ENCODE peak calls at places on chromosomes 1 and 21, in five cellular contexts. One of them, this sample, is unnamed.
A peak's percentile ranks its signal among the peaks of the same experiment; 100 is the strongest.

GRCh38 chr1:52403566-52404115 is 582 bp downstream of the ORC1 start:
- DNase-seq in H9: peak; percentile 81
- DNase-seq in colonic mucosa: peak; percentile 61
- DNase-seq in neuronal stem cell: peak; percentile 26
- DNase-seq in neural progenitor cell: peak; percentile 61
- DNase-seq in this sample: peak; percentile 72

GRCh38 chr1:92030701-92031107 is 919 bp downstream of the EPHX4 start:
- DNase-seq in neural progenitor cell: peak; percentile 9
- DNase-seq in neuronal stem cell: no peak
- DNase-seq in colonic mucosa: no peak
- DNase-seq in H9: no peak
- DNase-seq in this sample: peak; percentile 59

GRCh38 chr1:26570287-26570686 is 40.7 kb downstream of the RPS6KA1 start:
- DNase-seq in colonic mucosa: no peak
- DNase-seq in H9: no peak
- DNase-seq in neuronal stem cell: no peak
- DNase-seq in neural progenitor cell: no peak
- DNase-seq in this sample: peak; percentile 39

GRCh38 chr21:16634522-16634914 is 878.3 kb upstream of the CXADR start:
- DNase-seq in neuronal stem cell: no peak
- DNase-seq in colonic mucosa: no peak
- DNase-seq in neural progenitor cell: no peak
- DNase-seq in H9: peak; percentile 47
- DNase-seq in this sample: no peak

GRCh38 chr1:201734776-201735175 is 94.2 kb upstream of the IPO9 start:
- DNase-seq in neuronal stem cell: no peak
- DNase-seq in neural progenitor cell: no peak
- DNase-seq in colonic mucosa: no peak
- DNase-seq in H9: no peak
- DNase-seq in this sample: no peak

GRCh38 chr1:206066479-206067171 is 13.7 kb downstream of the RHEX start:
- DNase-seq in neural progenitor cell: no peak
- DNase-seq in neuronal stem cell: no peak
- DNase-seq in colonic mucosa: no peak
- DNase-seq in H9: no peak
- DNase-seq in this sample: no peak

GRCh38 chr1:17711577-17711910 is 43.6 kb upstream of the ACTL8 start:
- DNase-seq in H9: no peak
- DNase-seq in neuronal stem cell: no peak
- DNase-seq in neural progenitor cell: no peak
- DNase-seq in colonic mucosa: no peak
- DNase-seq in this sample: no peak

GRCh38 chr1:56094168-56094567 is 485.2 kb downstream of the PLPP3 start:
- DNase-seq in neuronal stem cell: no peak
- DNase-seq in colonic mucosa: no peak
- DNase-seq in neural progenitor cell: no peak
- DNase-seq in H9: no peak
- DNase-seq in this sample: no peak

GRCh38 chr1:209751627-209752231 is 4.1 kb upstream of the TRAF3IP3 start:
- DNase-seq in neural progenitor cell: no peak
- DNase-seq in neuronal stem cell: no peak
- DNase-seq in colonic mucosa: no peak
- DNase-seq in H9: no peak
- DNase-seq in this sample: no peak

GRCh38 chr1:30916296-30916695 is 7.7 kb upstream of the SDC3 start:
- DNase-seq in colonic mucosa: no peak
- DNase-seq in neuronal stem cell: no peak
- DNase-seq in neural progenitor cell: no peak
- DNase-seq in H9: peak; percentile 9
- DNase-seq in this sample: no peak

GRCh38 chr21:37419228-37419906 is 52.8 kb downstream of the DYRK1A start:
- DNase-seq in neuronal stem cell: no peak
- DNase-seq in H9: no peak
- DNase-seq in neural progenitor cell: no peak
- DNase-seq in colonic mucosa: no peak
- DNase-seq in this sample: no peak

GRCh38 chr1:7425771-7426170 is 345.3 kb upstream of the VAMP3 start:
- DNase-seq in neuronal stem cell: no peak
- DNase-seq in H9: no peak
- DNase-seq in colonic mucosa: no peak
- DNase-seq in neural progenitor cell: no peak
- DNase-seq in this sample: no peak

GRCh38 chr1:109732390-109732763 is 8.5 kb downstream of the GSTM3 start:
- DNase-seq in neuronal stem cell: no peak
- DNase-seq in neural progenitor cell: no peak
- DNase-seq in H9: no peak
- DNase-seq in colonic mucosa: no peak
- DNase-seq in this sample: no peak

GRCh38 chr1:189904509-189904908 is 573.2 kb downstream of the BRINP3 start:
- DNase-seq in neuronal stem cell: no peak
- DNase-seq in neural progenitor cell: no peak
- DNase-seq in colonic mucosa: no peak
- DNase-seq in H9: no peak
- DNase-seq in this sample: no peak

GRCh38 chr1:229273507-229274232 is 2.8 kb downstream of the RAB4A start:
- DNase-seq in neuronal stem cell: no peak
- DNase-seq in colonic mucosa: peak; percentile 49
- DNase-seq in neural progenitor cell: no peak
- DNase-seq in H9: no peak
- DNase-seq in this sample: no peak

GRCh38 chr21:37675202-37675801 is 241.0 kb downstream of the KCNJ6 start:
- DNase-seq in colonic mucosa: peak; percentile 45
- DNase-seq in neural progenitor cell: peak; percentile 84
- DNase-seq in neuronal stem cell: peak; percentile 64
- DNase-seq in H9: peak; percentile 82
- DNase-seq in this sample: peak; percentile 2

GRCh38 chr1:241396747-241397691 is 40.0 kb upstream of the RGS7 start:
- DNase-seq in neuronal stem cell: no peak
- DNase-seq in colonic mucosa: no peak
- DNase-seq in H9: no peak
- DNase-seq in neural progenitor cell: no peak
- DNase-seq in this sample: no peak

GRCh38 chr1:234975122-234975940 is 153.3 kb downstream of the TOMM20 start:
- DNase-seq in H9: no peak
- DNase-seq in neuronal stem cell: no peak
- DNase-seq in colonic mucosa: no peak
- DNase-seq in neural progenitor cell: no peak
- DNase-seq in this sample: peak; percentile 100

GRCh38 chr1:109636201-109636952 is 16.7 kb downstream of the AMPD2 start:
- DNase-seq in neuronal stem cell: no peak
- DNase-seq in colonic mucosa: no peak
- DNase-seq in neural progenitor cell: no peak
- DNase-seq in H9: peak; percentile 55
- DNase-seq in this sample: peak; percentile 53

GRCh38 chr1:181189691-181190361 is 101.3 kb downstream of the IER5 start:
- DNase-seq in neuronal stem cell: peak; percentile 80
- DNase-seq in colonic mucosa: peak; percentile 47
- DNase-seq in H9: peak; percentile 88
- DNase-seq in neural progenitor cell: peak; percentile 84
- DNase-seq in this sample: no peak

GRCh38 chr21:39670741-39671140 is 58.0 kb downstream of the B3GALT5 start:
- DNase-seq in H9: no peak
- DNase-seq in neural progenitor cell: no peak
- DNase-seq in neuronal stem cell: no peak
- DNase-seq in colonic mucosa: no peak
- DNase-seq in this sample: peak; percentile 8

GRCh38 chr1:94866178-94866822 is 46.1 kb downstream of the SLC44A3 start:
- DNase-seq in neural progenitor cell: no peak
- DNase-seq in neuronal stem cell: no peak
- DNase-seq in colonic mucosa: no peak
- DNase-seq in H9: no peak
- DNase-seq in this sample: peak; percentile 88

GRCh38 chr1:5718716-5719632 is 273.3 kb downstream of the NPHP4 start:
- DNase-seq in neural progenitor cell: peak; percentile 67
- DNase-seq in H9: peak; percentile 68
- DNase-seq in colonic mucosa: no peak
- DNase-seq in neuronal stem cell: peak; percentile 14
- DNase-seq in this sample: no peak

GRCh38 chr1:203002951-203003350 is 4.2 kb upstream of the TMEM183A start:
- DNase-seq in neuronal stem cell: no peak
- DNase-seq in neural progenitor cell: no peak
- DNase-seq in colonic mucosa: no peak
- DNase-seq in H9: no peak
- DNase-seq in this sample: no peak

GRCh38 chr1:180065408-180065807 is 89.3 kb upstream of the QSOX1 start:
- DNase-seq in H9: no peak
- DNase-seq in neuronal stem cell: no peak
- DNase-seq in colonic mucosa: no peak
- DNase-seq in neural progenitor cell: no peak
- DNase-seq in this sample: no peak

DNA sequence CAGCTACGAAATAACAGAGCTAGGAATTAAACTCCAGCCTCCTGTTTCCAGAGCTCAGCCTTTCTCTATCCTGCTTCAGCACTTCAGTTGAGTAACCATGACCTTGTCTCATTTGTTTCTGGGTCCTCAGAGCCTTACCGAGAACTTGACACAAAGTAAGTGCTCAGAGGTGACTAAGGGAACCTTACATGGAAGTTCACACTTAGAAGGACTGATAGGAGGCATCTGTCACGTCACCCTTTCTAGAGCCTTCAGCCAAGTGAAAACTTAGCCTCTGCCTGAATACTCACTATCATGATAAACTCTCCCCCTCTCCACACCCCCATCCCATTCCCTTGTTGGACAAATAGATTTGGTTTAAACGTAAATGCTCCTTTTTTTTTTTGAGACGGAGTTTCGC is 9.8 kb upstream of the LUZP1 start:
- DNase-seq in neural progenitor cell: no peak
- DNase-seq in colonic mucosa: no peak
- DNase-seq in neuronal stem cell: no peak
- DNase-seq in H9: no peak
- DNase-seq in this sample: no peak
- H3K9ac ChIP-seq in neural progenitor cell: no peak overlapping the region
- H3K9ac ChIP-seq in colonic mucosa: peak overlapping the region; percentile 73
- H3K9ac ChIP-seq in neuronal stem cell: no peak overlapping the region
- H3K9ac ChIP-seq in H9: no peak overlapping the region
- H3K9ac ChIP-seq in this sample: peak overlapping the region; percentile 90

DNA sequence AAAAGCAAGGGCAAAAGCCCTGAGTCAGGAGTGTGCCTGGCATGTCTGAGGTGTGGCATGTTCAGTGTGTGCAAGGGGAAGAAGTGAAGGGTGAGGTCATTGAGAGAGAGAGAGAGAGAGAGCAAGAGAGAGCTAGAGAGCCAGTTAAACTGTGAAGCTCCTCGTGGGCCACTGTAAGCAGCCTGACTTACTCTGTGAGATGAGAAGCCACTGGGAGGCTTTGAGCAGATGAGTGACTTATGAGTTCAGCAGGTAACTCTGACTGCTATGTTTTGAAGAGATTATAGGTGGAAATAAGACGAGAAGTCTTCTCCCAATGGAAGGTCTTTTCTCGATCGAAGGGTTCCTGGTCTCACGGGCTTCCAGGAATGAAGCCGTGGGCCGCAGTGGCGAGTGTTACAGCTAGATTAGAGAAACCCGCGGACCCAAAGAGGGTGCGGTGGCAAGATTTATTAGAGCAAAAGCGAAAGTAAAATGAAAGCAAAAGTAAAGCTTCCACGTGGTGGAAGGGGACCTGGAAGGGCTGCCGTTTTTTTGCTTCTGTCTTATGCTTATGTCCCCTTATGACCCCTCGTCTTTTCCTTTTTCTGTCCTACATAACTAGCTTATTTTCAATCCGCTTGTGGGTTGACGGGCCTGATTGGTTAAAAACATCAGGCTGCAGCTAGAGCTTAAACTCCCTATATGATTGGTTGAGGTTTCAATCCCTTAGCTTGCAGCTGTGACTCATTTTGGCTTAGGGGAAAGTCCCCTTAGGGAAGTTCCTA is 323.1 kb upstream of the FAM78B start:
- DNase-seq in neural progenitor cell: no peak
- DNase-seq in neuronal stem cell: no peak
- DNase-seq in H9: no peak
- DNase-seq in colonic mucosa: peak; percentile 20
- DNase-seq in this sample: no peak
- H3K27ac ChIP-seq in neural progenitor cell: no peak overlapping the region
- H3K27ac ChIP-seq in neuronal stem cell: no peak overlapping the region
- H3K27ac ChIP-seq in H9: no peak overlapping the region
- H3K27ac ChIP-seq in colonic mucosa: peak overlapping the region; percentile 19
- H3K27ac ChIP-seq in this sample: no peak overlapping the region

GRCh38 chr1:39107891-39108290 is 81.7 kb downstream of the NDUFS5 start:
- DNase-seq in neural progenitor cell: no peak
- DNase-seq in neuronal stem cell: no peak
- DNase-seq in H9: no peak
- DNase-seq in colonic mucosa: no peak
- DNase-seq in this sample: no peak
- H3K4me1 ChIP-seq in neural progenitor cell: peaks cover 39% of the 10 kb centered on the region
- H3K4me1 ChIP-seq in neuronal stem cell: peaks cover 26% of the 10 kb centered on the region
- H3K4me1 ChIP-seq in H9: peaks cover 8% of the 10 kb centered on the region
- H3K4me1 ChIP-seq in colonic mucosa: peaks cover 7% of the 10 kb centered on the region
- H3K4me1 ChIP-seq in this sample: peaks cover 56% of the 10 kb centered on the region

GRCh38 chr21:41929248-41929647 is 24.6 kb downstream of the C2CD2 start:
- DNase-seq in neural progenitor cell: no peak
- DNase-seq in H9: no peak
- DNase-seq in neuronal stem cell: no peak
- DNase-seq in colonic mucosa: peak; percentile 13
- DNase-seq in this sample: no peak
- H3K9ac ChIP-seq in neural progenitor cell: no peak overlapping the region
- H3K9ac ChIP-seq in H9: no peak overlapping the region
- H3K9ac ChIP-seq in neuronal stem cell: no peak overlapping the region
- H3K9ac ChIP-seq in colonic mucosa: no peak overlapping the region
- H3K9ac ChIP-seq in this sample: no peak overlapping the region

GRCh38 chr1:150613061-150613920 is 16.1 kb downstream of the ENSA start:
- DNase-seq in H9: no peak
- DNase-seq in neural progenitor cell: no peak
- DNase-seq in neuronal stem cell: no peak
- DNase-seq in colonic mucosa: peak; percentile 80
- DNase-seq in this sample: peak; percentile 94
- H3K27ac ChIP-seq in H9: no peak overlapping the region
- H3K27ac ChIP-seq in neural progenitor cell: peak overlapping the region; percentile 21
- H3K27ac ChIP-seq in neuronal stem cell: no peak overlapping the region
- H3K27ac ChIP-seq in colonic mucosa: peak overlapping the region; percentile 91
- H3K27ac ChIP-seq in this sample: peak overlapping the region; percentile 84